ENCODE peak calls at places on chromosomes 5 and 9, in seven cellular contexts. One of them, this sample, is unnamed. For H3K4me1, the result is how much of the 10 kb centered on the place peaks cover.

GRCh38 chr5:142684508-142685031 is 1.3 kb downstream of the FGF1 start:
- DNase-seq in GM23338: peak
- DNase-seq in SK-N-SH: no peak
- DNase-seq in prostate gland: no peak
- DNase-seq in sigmoid colon: no peak
- DNase-seq in HCT116: no peak
- DNase-seq in H1: peak
- DNase-seq in this sample: no peak

GRCh38 chr9:6788175-6789016 is 30.6 kb downstream of the KDM4C start:
- DNase-seq in prostate gland: no peak
- DNase-seq in GM23338: no peak
- DNase-seq in H1: no peak
- DNase-seq in sigmoid colon: peak
- DNase-seq in HCT116: peak
- DNase-seq in SK-N-SH: no peak
- DNase-seq in this sample: no peak

GRCh38 chr9:110777201-110777842 is 108.7 kb downstream of the MUSK start:
- DNase-seq in HCT116: no peak
- DNase-seq in H1: no peak
- DNase-seq in sigmoid colon: no peak
- DNase-seq in SK-N-SH: no peak
- DNase-seq in prostate gland: no peak
- DNase-seq in GM23338: no peak
- DNase-seq in this sample: no peak

GRCh38 chr5:82413302-82414042 is 135.3 kb upstream of the RPS23 start:
- DNase-seq in GM23338: no peak
- DNase-seq in prostate gland: no peak
- DNase-seq in HCT116: no peak
- DNase-seq in sigmoid colon: no peak
- DNase-seq in H1: no peak
- DNase-seq in SK-N-SH: no peak
- DNase-seq in this sample: no peak

GRCh38 chr5:157283434-157283833 is 17.5 kb downstream of the CYFIP2 start:
- DNase-seq in HCT116: no peak
- DNase-seq in H1: no peak
- DNase-seq in GM23338: no peak
- DNase-seq in sigmoid colon: no peak
- DNase-seq in prostate gland: no peak
- DNase-seq in SK-N-SH: no peak
- DNase-seq in this sample: no peak

GRCh38 chr5:80825780-80826460 is 134.2 kb upstream of the RASGRF2 start:
- DNase-seq in GM23338: no peak
- DNase-seq in prostate gland: peak
- DNase-seq in SK-N-SH: no peak
- DNase-seq in HCT116: no peak
- DNase-seq in sigmoid colon: no peak
- DNase-seq in H1: no peak
- DNase-seq in this sample: no peak

GRCh38 chr9:37410969-37411785 is 11.3 kb upstream of the GRHPR start:
- DNase-seq in H1: no peak
- DNase-seq in SK-N-SH: no peak
- DNase-seq in sigmoid colon: no peak
- DNase-seq in GM23338: peak
- DNase-seq in prostate gland: no peak
- DNase-seq in HCT116: no peak
- DNase-seq in this sample: no peak

GRCh38 chr5:154844800-154845199 is 5.6 kb downstream of the FAXDC2 start:
- DNase-seq in HCT116: no peak
- DNase-seq in prostate gland: no peak
- DNase-seq in GM23338: no peak
- DNase-seq in H1: no peak
- DNase-seq in sigmoid colon: no peak
- DNase-seq in SK-N-SH: peak
- DNase-seq in this sample: no peak

GRCh38 chr5:135452366-135453030 is 347 bp upstream of the TIFAB start:
- DNase-seq in HCT116: no peak
- DNase-seq in sigmoid colon: peak
- DNase-seq in SK-N-SH: no peak
- DNase-seq in GM23338: no peak
- DNase-seq in prostate gland: no peak
- DNase-seq in H1: no peak
- DNase-seq in this sample: no peak

GRCh38 chr9:79189511-79189924 is 382.2 kb upstream of the TLE4 start:
- DNase-seq in prostate gland: no peak
- DNase-seq in GM23338: no peak
- DNase-seq in HCT116: no peak
- DNase-seq in sigmoid colon: no peak
- DNase-seq in H1: no peak
- DNase-seq in SK-N-SH: peak
- DNase-seq in this sample: no peak

GRCh38 chr5:160188151-160188967 is 40.9 kb upstream of the FABP6 start:
- DNase-seq in sigmoid colon: peak
- DNase-seq in H1: no peak
- DNase-seq in HCT116: no peak
- DNase-seq in GM23338: peak
- DNase-seq in SK-N-SH: no peak
- DNase-seq in prostate gland: peak
- DNase-seq in this sample: no peak
- TF ChIP-seq POLR2AphosphoS5 in sigmoid colon: no peak
- TF ChIP-seq POLR2AphosphoS5 in H1: peak
- TF ChIP-seq POLR2AphosphoS5 in HCT116: no peak
- TF ChIP-seq POLR2AphosphoS5 in GM23338: peak
- TF ChIP-seq POLR2AphosphoS5 in SK-N-SH: no peak
- TF ChIP-seq POLR2AphosphoS5 in prostate gland: no peak
- TF ChIP-seq POLR2AphosphoS5 in this sample: no peak

GRCh38 chr9:27473135-27473534 is 51.0 kb upstream of the IFNK start:
- DNase-seq in H1: no peak
- DNase-seq in SK-N-SH: peak
- DNase-seq in GM23338: no peak
- DNase-seq in prostate gland: no peak
- DNase-seq in sigmoid colon: peak
- DNase-seq in HCT116: no peak
- DNase-seq in this sample: peak

GRCh38 chr9:27469583-27469982 is 54.5 kb upstream of the IFNK start:
- DNase-seq in HCT116: no peak
- DNase-seq in GM23338: no peak
- DNase-seq in sigmoid colon: no peak
- DNase-seq in H1: no peak
- DNase-seq in SK-N-SH: no peak
- DNase-seq in prostate gland: no peak
- DNase-seq in this sample: no peak

GRCh38 chr9:27474350-27474749 is 49.7 kb upstream of the IFNK start:
- DNase-seq in H1: no peak
- DNase-seq in GM23338: no peak
- DNase-seq in sigmoid colon: no peak
- DNase-seq in prostate gland: no peak
- DNase-seq in HCT116: no peak
- DNase-seq in SK-N-SH: no peak
- DNase-seq in this sample: no peak

GRCh38 chr9:27470291-27470805 is 53.7 kb upstream of the IFNK start:
- DNase-seq in prostate gland: no peak
- DNase-seq in GM23338: no peak
- DNase-seq in sigmoid colon: no peak
- DNase-seq in H1: no peak
- DNase-seq in HCT116: no peak
- DNase-seq in SK-N-SH: no peak
- DNase-seq in this sample: no peak

DNA sequence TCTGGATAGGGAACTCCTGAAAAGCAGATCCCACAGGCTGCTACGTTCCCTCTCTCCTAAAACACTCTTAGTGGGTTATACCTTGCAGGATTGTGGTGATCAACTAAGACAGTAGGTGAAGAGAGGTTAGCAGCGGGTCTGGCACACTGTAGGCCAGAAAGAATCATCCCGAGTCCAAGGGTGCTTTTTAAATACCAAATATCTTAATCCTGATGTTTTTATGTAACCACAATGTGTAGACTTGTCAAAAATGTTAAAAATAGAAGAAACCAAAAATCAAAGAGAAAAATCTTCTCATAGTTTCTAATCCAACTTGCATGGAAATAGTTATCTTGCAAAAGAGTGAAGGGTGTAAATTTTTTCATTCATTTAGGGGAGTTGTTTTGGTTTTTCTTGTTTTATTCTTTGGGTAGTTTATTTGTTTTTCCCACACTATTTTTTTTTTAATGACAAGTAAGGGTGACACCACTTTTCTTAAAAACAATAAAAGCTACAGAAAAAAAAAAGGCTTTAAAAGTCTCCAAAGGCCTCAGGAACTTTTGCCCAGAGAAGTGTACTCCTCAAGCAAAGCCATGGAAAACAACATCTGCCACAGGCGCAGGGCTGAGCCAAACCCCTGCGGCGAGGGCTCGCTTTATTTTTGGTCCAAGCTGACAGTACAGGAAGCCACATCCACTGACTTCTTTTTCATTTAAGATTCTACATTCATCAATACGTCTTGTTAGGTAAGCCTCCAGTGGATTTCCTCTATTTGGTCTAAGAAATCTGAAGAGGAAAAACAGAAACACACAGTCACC is 52.1 kb upstream of the IFNK start:
- DNase-seq in HCT116: no peak
- DNase-seq in sigmoid colon: no peak
- DNase-seq in GM23338: no peak
- DNase-seq in prostate gland: no peak
- DNase-seq in SK-N-SH: no peak
- DNase-seq in H1: no peak
- DNase-seq in this sample: no peak
- H3K4me1 ChIP-seq in HCT116: under half
- H3K4me1 ChIP-seq in sigmoid colon: under half
- H3K4me1 ChIP-seq in GM23338: under half
- H3K4me1 ChIP-seq in prostate gland: under half
- H3K4me1 ChIP-seq in SK-N-SH: under half
- H3K4me1 ChIP-seq in H1: under half
- H3K4me1 ChIP-seq in this sample: under half

GRCh38 chr5:34924462-34924765 is 4.9 kb upstream of the DNAJC21 start:
- DNase-seq in HCT116: no peak
- DNase-seq in SK-N-SH: no peak
- DNase-seq in prostate gland: no peak
- DNase-seq in GM23338: no peak
- DNase-seq in sigmoid colon: no peak
- DNase-seq in H1: no peak
- DNase-seq in this sample: no peak

GRCh38 chr5:34926318-34926888 is 3.0 kb upstream of the DNAJC21 start:
- DNase-seq in prostate gland: no peak
- DNase-seq in GM23338: no peak
- DNase-seq in HCT116: no peak
- DNase-seq in SK-N-SH: no peak
- DNase-seq in H1: no peak
- DNase-seq in sigmoid colon: no peak
- DNase-seq in this sample: no peak

GRCh38 chr5:34928267-34928666 is 1.1 kb upstream of the DNAJC21 start:
- DNase-seq in SK-N-SH: no peak
- DNase-seq in GM23338: no peak
- DNase-seq in sigmoid colon: no peak
- DNase-seq in prostate gland: no peak
- DNase-seq in H1: no peak
- DNase-seq in HCT116: no peak
- DNase-seq in this sample: no peak

GRCh38 chr5:34927785-34928184 is 1.6 kb upstream of the DNAJC21 start:
- DNase-seq in SK-N-SH: no peak
- DNase-seq in GM23338: no peak
- DNase-seq in HCT116: no peak
- DNase-seq in sigmoid colon: no peak
- DNase-seq in H1: no peak
- DNase-seq in prostate gland: no peak
- DNase-seq in this sample: no peak

GRCh38 chr5:34923694-34924461 is 5.5 kb upstream of the DNAJC21 start:
- DNase-seq in H1: no peak
- DNase-seq in SK-N-SH: no peak
- DNase-seq in sigmoid colon: no peak
- DNase-seq in GM23338: no peak
- DNase-seq in prostate gland: no peak
- DNase-seq in HCT116: peak
- DNase-seq in this sample: no peak
- TF ChIP-seq POLR2AphosphoS5 in H1: no peak
- TF ChIP-seq POLR2AphosphoS5 in SK-N-SH: peak
- TF ChIP-seq POLR2AphosphoS5 in sigmoid colon: no peak
- TF ChIP-seq POLR2AphosphoS5 in GM23338: no peak
- TF ChIP-seq POLR2AphosphoS5 in prostate gland: no peak
- TF ChIP-seq POLR2AphosphoS5 in HCT116: peak
- TF ChIP-seq POLR2AphosphoS5 in this sample: no peak

DNA sequence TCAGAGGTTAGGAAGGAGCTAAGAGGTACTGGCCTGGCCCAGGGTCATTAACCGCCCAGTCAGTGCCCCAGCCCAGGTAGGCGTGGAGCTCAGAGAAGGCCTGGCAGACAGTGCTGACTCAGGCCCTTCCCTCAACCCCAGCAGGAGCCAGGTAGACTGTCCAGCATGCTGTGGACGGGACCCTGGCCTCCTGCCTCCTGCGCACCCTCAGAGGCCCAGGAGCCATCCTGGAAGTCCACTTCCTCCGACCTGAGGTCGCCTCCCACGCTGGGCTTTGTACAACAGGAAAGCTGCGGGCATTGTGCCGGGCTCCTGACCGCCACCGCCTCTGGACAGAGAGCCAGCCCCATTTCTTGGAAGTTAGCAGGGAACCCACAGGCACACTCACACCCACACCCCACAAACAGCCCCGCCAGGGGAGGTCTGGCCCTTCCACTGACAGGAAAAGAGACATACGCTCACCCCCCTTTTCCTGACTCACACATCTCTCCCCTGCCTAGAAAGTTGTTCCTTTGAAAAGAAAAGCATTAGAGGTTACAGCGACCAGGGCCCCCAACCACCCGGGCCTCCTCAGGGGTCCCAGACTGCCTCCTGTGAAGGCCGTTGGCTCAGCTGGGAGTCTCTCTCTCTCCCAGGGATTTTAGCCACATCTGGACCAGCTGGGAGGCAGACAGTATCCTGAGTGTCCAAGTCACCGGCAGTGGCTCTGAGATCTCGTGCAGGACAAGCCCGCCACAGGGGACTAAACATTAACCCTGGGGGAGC is 7.7 kb downstream of the RALGDS start:
- DNase-seq in prostate gland: no peak
- DNase-seq in SK-N-SH: no peak
- DNase-seq in GM23338: no peak
- DNase-seq in H1: no peak
- DNase-seq in sigmoid colon: peak
- DNase-seq in HCT116: no peak
- DNase-seq in this sample: no peak
- H3K4me1 ChIP-seq in prostate gland: under half
- H3K4me1 ChIP-seq in SK-N-SH: half or more
- H3K4me1 ChIP-seq in GM23338: under half
- H3K4me1 ChIP-seq in H1: under half
- H3K4me1 ChIP-seq in sigmoid colon: under half
- H3K4me1 ChIP-seq in HCT116: under half
- H3K4me1 ChIP-seq in this sample: half or more

DNA sequence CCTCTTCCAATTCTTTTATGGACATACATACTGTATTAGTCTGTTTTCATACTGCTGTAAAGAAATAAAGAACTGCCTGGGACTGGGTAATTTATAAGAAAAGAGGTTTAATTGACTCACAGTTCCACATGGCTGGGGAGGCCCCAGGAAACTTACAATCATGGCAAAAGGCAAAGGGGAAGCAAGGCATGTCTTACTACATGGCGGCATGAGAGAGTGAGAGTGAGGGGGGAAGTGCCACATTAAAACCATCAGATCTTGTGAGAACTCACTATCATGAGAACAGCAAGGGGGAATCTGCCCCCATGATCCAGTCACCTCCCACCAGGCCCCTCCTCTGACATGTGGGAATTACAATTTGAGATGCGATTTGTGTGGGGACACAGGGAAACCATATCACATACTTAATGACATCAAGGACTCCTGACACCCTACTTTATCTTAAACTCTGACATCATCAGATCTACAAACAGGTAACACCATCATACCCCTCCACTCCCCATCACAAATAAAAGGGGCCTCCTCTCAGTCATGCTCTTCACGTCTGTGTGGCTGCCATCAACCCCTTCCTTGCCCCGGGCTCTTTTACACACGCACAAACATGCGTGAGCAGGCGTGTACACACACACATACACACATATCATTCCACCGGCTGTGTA is 9.7 kb downstream of the ANKRD33B start:
- DNase-seq in sigmoid colon: peak
- DNase-seq in HCT116: no peak
- DNase-seq in GM23338: no peak
- DNase-seq in prostate gland: no peak
- DNase-seq in H1: no peak
- DNase-seq in SK-N-SH: no peak
- DNase-seq in this sample: no peak
- TF ChIP-seq POLR2AphosphoS5 in sigmoid colon: no peak
- TF ChIP-seq POLR2AphosphoS5 in HCT116: no peak
- TF ChIP-seq POLR2AphosphoS5 in GM23338: no peak
- TF ChIP-seq POLR2AphosphoS5 in prostate gland: no peak
- TF ChIP-seq POLR2AphosphoS5 in H1: no peak
- TF ChIP-seq POLR2AphosphoS5 in SK-N-SH: no peak
- TF ChIP-seq POLR2AphosphoS5 in this sample: no peak